ENCODE peak calls at places on chromosomes 3 and 15, in four cellular contexts. K, A, U and M are unnamed samples.

GRCh38 chr15:32646304-32646703 is 4.8 kb downstream of the SCG5 start:
- DNase-seq in U (no peak), A (no peak), K (no peak), M (no peak)

GRCh38 chr15:87816811-87817210 is 439.7 kb downstream of the NTRK3 start:
- DNase-seq in K (no peak), A (peak; percentile 90), U (peak; percentile 72), M (peak; percentile 52)

GRCh38 chr3:137946341-137946973 is 63.5 kb upstream of the CLDN18 start:
- DNase-seq in K (no peak), A (peak; percentile 24), U (peak; percentile 81), M (peak; percentile 55)

GRCh38 chr3:115397433-115397832 is 225.9 kb upstream of the GAP43 start:
- DNase-seq in U (no peak), A (no peak), K (no peak), M (peak; percentile 40)

GRCh38 chr15:83487519-83487918 is 40.4 kb downstream of the SH3GL3 start:
- DNase-seq in K (no peak), U (no peak), A (no peak), M (no peak)

GRCh38 chr15:80512729-80513670 is 108.8 kb downstream of the ARNT2 start:
- DNase-seq in K (no peak), A (no peak), U (peak; percentile 50), M (no peak)

GRCh38 chr3:149016669-149017541 is 25.6 kb downstream of the GYG1 start:
- DNase-seq in A (peak; percentile 78), U (peak; percentile 82), K (no peak), M (peak; percentile 59)

GRCh38 chr3:56799251-56799882 is 2.4 kb downstream of the ARHGEF3 start:
- DNase-seq in A (no peak), K (peak; percentile 18), U (peak; percentile 76), M (peak; percentile 57)

GRCh38 chr3:56375654-56376053 is 92.6 kb downstream of the ERC2 start:
- DNase-seq in A (no peak), U (no peak), K (no peak), M (no peak)

GRCh38 chr3:174958671-174959328 is 99.7 kb downstream of the NAALADL2 start:
- DNase-seq in A (no peak), K (no peak), U (no peak), M (no peak)

GRCh38 chr15:30062881-30063280 is 19.9 kb upstream of the GOLGA8J start:
- DNase-seq in K (no peak), U (no peak), A (no peak), M (no peak)

GRCh38 chr15:29568840-29569532 is 253.3 kb downstream of the TJP1 start:
- DNase-seq in A (no peak), U (peak; percentile 68), K (no peak), M (no peak)

GRCh38 chr15:50257924-50258323 is 7.6 kb downstream of the HDC start:
- DNase-seq in A (peak; percentile 7), U (peak; percentile 73), K (no peak), M (no peak)

GRCh38 chr3:125163739-125164601 is 48.6 kb downstream of the SLC12A8 start:
- DNase-seq in K (peak; percentile 79), A (no peak), U (peak; percentile 66), M (no peak)

GRCh38 chr3:21750291-21750690 is 719 bp downstream of the ZNF385D start:
- DNase-seq in K (no peak), A (no peak), U (peak; percentile 79), M (no peak)

GRCh38 chr3:46896386-46896785 is 18.9 kb downstream of the PTH1R start:
- DNase-seq in A (no peak), K (no peak), U (no peak), M (no peak)

GRCh38 chr15:71079208-71080044 is 35.8 kb upstream of the THSD4 start:
- DNase-seq in A (no peak), K (no peak), U (peak; percentile 80), M (peak; percentile 47)

DNA sequence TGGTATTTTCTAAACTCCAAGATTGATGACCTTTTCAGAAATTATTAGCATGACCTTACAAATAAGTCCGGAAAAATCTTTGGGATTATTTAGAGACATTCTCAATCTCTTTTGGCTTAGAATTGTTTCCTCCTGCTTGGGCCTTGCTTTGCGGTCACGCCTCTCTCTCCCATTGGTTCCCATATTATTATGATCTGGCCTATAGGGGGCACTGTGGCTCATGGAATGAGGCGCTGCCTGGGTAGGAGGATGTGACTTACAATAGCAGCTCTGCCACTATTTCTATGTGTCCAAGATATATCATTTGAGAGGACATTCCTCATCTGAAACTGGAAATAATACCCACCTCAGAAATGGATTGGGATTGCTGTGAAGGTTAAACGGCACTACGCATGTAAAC is 464.9 kb downstream of the MFSD1 start:
- DNase-seq in A (no peak), U (peak; percentile 72), K (no peak), M (no peak)
- TF ChIP-seq CTCF in A (no peak), U (peak; percentile 48), K (no peak), M (no peak)

DNA sequence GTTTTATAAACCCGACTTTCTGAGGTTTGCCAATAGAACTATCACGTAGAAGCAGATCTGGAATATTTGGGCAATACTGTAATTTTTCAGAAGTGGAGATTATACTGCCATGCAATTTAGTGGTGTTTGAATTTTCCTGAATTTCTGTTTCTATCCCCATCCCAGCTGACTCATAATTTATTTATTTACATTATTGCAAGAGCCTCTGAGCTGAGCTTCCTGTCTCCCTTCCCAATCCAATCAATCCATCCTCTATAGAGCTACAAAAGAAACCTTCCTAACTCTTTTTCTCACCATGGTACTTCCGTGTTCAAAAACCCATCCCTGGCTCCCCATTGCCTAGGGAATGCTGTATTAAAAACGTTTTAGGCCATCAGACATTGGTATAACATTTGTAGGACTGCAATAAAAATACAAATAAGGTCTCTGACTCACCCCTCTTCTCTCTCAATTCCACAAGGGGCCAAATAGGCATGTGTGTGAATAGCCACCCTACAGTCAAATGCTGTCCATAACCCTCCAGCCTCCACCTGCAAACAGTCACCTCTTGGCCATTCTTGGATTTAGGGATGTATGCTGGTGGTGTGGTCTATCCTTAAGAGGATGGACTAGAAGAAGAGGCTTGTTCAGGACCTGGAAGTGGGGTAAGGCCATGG is 190.7 kb downstream of the CD47 start:
- DNase-seq in A (no peak), U (no peak), K (no peak), M (no peak)
- TF ChIP-seq CTCF in A (no peak), U (no peak), K (no peak), M (no peak)

GRCh38 chr3:190586631-190587000 is 72.7 kb downstream of the IL1RAP start:
- DNase-seq in K (no peak), U (peak; percentile 93), A (no peak), M (no peak)
- TF ChIP-seq CTCF in K (no peak), U (no peak), A (no peak), M (no peak)

GRCh38 chr3:89114841-89115223 is 7.4 kb downstream of the EPHA3 start:
- DNase-seq in K (no peak), A (no peak), U (no peak), M (no peak)

GRCh38 chr3:89116486-89116885 is 9.1 kb downstream of the EPHA3 start:
- DNase-seq in K (no peak), U (no peak), A (no peak), M (peak; percentile 69)

GRCh38 chr3:89113344-89113743 is 5.9 kb downstream of the EPHA3 start:
- DNase-seq in K (no peak), A (no peak), U (no peak), M (no peak)

DNA sequence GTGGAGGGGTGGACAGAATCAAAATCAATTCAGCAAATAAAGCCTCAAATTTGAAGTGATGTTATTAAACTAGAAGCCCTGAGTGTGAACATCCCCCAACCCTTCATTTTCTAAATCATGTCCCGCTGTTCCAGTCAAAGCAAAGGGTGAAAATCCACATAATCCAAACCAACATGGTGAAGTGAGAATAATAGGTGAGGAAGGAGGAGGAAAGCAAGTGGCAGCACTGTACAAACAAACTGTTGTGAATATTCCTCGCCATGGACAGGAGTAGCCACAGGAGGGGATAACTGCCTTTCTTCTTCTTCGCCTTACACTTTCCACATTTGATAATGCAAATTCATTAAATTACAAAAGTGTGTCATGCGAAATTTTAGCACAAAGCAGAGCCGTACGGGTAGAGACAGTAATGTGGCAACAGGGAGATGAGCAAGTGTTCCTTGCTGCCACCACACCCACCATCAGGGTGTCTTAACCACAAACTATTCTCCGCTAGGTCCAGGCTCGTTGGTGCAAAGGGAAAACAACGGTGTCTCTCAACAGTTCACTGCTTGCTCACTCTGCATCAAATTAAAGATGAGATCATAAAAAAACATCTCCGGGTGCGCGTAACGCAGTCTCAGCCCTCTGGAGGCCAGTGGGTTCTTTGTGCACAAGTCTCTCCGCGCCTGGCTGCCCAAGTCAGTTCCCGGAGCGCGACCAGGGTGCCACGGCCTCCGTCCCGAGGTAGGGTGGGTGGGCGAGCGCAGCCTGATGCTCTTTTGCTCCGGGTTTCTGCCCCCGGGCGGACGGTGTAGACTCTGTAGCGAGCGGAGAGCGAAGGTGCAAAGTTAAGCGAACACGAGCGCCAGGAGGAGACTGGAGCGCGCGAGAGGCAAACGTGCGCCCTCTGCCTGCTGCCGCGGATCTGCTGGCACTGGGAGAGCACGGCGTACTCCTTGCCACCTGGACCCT is 6.7 kb downstream of the EPHA3 start:
- DNase-seq in K (peak; percentile 87), U (peak; percentile 87), A (no peak), M (peak; percentile 38)
- TF ChIP-seq CTCF in K (no peak), U (peak; percentile 75), A (peak; percentile 68), M (peak; percentile 95)

GRCh38 chr3:34008836-34009479 is 210.5 kb downstream of the PDCD6IP start:
- DNase-seq in K (no peak), U (no peak), A (no peak), M (no peak)

GRCh38 chr3:34011171-34012101 is 213.0 kb downstream of the PDCD6IP start:
- DNase-seq in K (no peak), U (no peak), A (no peak), M (no peak)

GRCh38 chr3:34012102-34012461 is 213.7 kb downstream of the PDCD6IP start:
- DNase-seq in U (peak; percentile 96), K (no peak), A (peak; percentile 94), M (peak; percentile 87)

GRCh38 chr3:34008191-34008590 is 209.8 kb downstream of the PDCD6IP start:
- DNase-seq in A (no peak), K (no peak), U (no peak), M (no peak)

GRCh38 chr3:34009480-34009844 is 211.0 kb downstream of the PDCD6IP start:
- DNase-seq in K (no peak), U (no peak), A (no peak), M (no peak)
- TF ChIP-seq CTCF in K (no peak), U (no peak), A (no peak), M (no peak)